ENCODE peak calls at places on chromosomes 2 and 18, in six cellular contexts. H is CD8-positive, alpha-beta T cell; D is breast epithelium; W is fibroblast of lung; J is esophagus squamous epithelium; E is stomach. O is an unnamed sample.

GRCh38 chr2:169001116-169001815 is 29.9 kb downstream of the ABCB11 start:
- DNase-seq in H (no peak), D (no peak), W (peak; percentile 64), J (no peak), E (no peak), O (no peak)

GRCh38 chr2:180115675-180116074 is 108.6 kb upstream of the CWC22 start:
- DNase-seq in H (no peak), D (no peak), W (peak; percentile 74), J (no peak), E (no peak), O (no peak)

GRCh38 chr2:188159484-188159883 is 132.2 kb upstream of the GULP1 start:
- DNase-seq in H (no peak), D (no peak), W (no peak), J (no peak), E (no peak), O (no peak)

GRCh38 chr18:72867721-72868665 is at the start of gene NETO1:
- DNase-seq in H (no peak), D (no peak), W (peak; percentile 41), J (no peak), E (no peak), O (no peak)

GRCh38 chr2:15905267-15905645 is 35.1 kb upstream of the MYCN start:
- DNase-seq in H (no peak), D (no peak), W (no peak), J (no peak), E (no peak), O (no peak)

GRCh38 chr18:25669741-25670140 is 317.8 kb upstream of the ZNF521 start:
- DNase-seq in H (no peak), D (no peak), W (no peak), J (no peak), E (no peak), O (no peak)

GRCh38 chr2:169175112-169175511 is 105.7 kb downstream of the DHRS9 start:
- DNase-seq in H (no peak), D (no peak), W (no peak), J (no peak), E (no peak), O (no peak)

GRCh38 chr18:10926565-10927194 is 222.7 kb downstream of the PIEZO2 start:
- DNase-seq in H (no peak), D (no peak), W (peak; percentile 78), J (no peak), E (no peak), O (no peak)

GRCh38 chr2:81976998-81977397 is 1672.4 kb upstream of the LRRTM1 start:
- DNase-seq in H (no peak), D (no peak), W (no peak), J (no peak), E (no peak), O (no peak)

GRCh38 chr2:52897511-52898085 is 870.0 kb upstream of the CHAC2 start:
- DNase-seq in H (no peak), D (no peak), W (no peak), J (no peak), E (no peak), O (no peak)

GRCh38 chr2:236001854-236002253 is 166.3 kb downstream of the GBX2 start:
- DNase-seq in H (no peak), D (no peak), W (no peak), J (no peak), E (no peak), O (no peak)

GRCh38 chr2:75562513-75562864 is 1.8 kb upstream of the EVA1A start:
- DNase-seq in H (no peak), D (no peak), W (peak; percentile 61), J (no peak), E (no peak), O (no peak)

GRCh38 chr2:144415381-144415780 is 104.5 kb downstream of the ZEB2 start:
- DNase-seq in H (no peak), D (no peak), W (no peak), J (no peak), E (no peak), O (no peak)

GRCh38 chr2:218301176-218301819 is 9.0 kb upstream of the TMBIM1 start:
- DNase-seq in H (peak; percentile 78), D (peak; percentile 85), W (peak; percentile 61), J (no peak), E (peak; percentile 93), O (peak; percentile 64)

GRCh38 chr2:230706966-230707365 is 5.7 kb upstream of the CAB39 start:
- DNase-seq in H (no peak), D (no peak), W (no peak), J (no peak), E (no peak), O (no peak)

GRCh38 chr18:59563386-59563785 is 133.8 kb downstream of the CCBE1 start:
- DNase-seq in H (no peak), D (no peak), W (no peak), J (no peak), E (no peak), O (no peak)

GRCh38 chr18:46485675-46486200 is 171.3 kb downstream of the LOXHD1 start:
- DNase-seq in H (no peak), D (no peak), W (no peak), J (no peak), E (no peak), O (no peak)

GRCh38 chr2:54067851-54068375 is 47.5 kb upstream of the ACYP2 start:
- DNase-seq in H (no peak), D (no peak), W (peak; percentile 52), J (no peak), E (peak; percentile 64), O (no peak)

GRCh38 chr18:45828917-45829811 is 3.7 kb downstream of the SIGLEC15 start:
- DNase-seq in H (no peak), D (no peak), W (no peak), J (no peak), E (peak; percentile 66), O (no peak)

GRCh38 chr2:215238485-215239098 is 73.3 kb upstream of the ATIC start:
- DNase-seq in H (no peak), D (no peak), W (no peak), J (no peak), E (no peak), O (no peak)

GRCh38 chr2:179594268-179595112 is 266.9 kb downstream of the ZNF385B start:
- DNase-seq in H (no peak), D (no peak), W (peak; percentile 16), J (no peak), E (no peak), O (no peak)

GRCh38 chr2:150101947-150102346 is 385.5 kb downstream of the RND3 start:
- DNase-seq in H (no peak), D (no peak), W (no peak), J (no peak), E (no peak), O (no peak)

GRCh38 chr2:44937688-44938240 is 3.7 kb upstream of the SIX3 start:
- DNase-seq in H (no peak), D (peak; percentile 41), W (peak; percentile 70), J (no peak), E (no peak), O (no peak)

GRCh38 chr2:11121099-11121822 is 34.0 kb upstream of the SLC66A3 start:
- DNase-seq in H (no peak), D (no peak), W (no peak), J (no peak), E (no peak), O (no peak)

DNA sequence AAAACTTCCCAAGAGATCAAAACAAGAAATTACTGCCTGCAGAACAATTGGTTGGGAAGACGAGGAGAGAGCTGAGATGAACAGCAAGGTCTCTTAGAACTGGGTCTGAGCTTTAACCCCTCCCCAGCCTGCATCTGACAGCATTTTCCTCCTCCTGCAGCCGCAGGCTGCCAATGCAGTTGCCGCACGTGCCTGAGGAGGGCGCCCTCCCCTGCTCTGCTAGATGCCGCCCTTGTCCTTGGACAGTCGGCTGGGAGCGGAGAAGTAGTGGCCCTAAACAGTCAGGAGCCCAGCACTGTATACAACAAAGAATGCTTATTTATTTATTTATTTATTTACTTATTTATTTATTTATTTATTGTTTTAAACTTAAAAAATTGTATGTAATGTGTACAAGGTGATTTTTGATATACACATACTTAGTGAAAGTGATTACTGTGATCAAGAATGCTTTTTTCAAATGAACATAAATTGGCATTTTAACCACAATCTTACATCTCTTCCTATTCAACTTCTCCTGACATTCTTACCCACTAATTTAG is 776.4 kb downstream of the TSN start:
- DNase-seq in H (no peak), D (no peak), W (no peak), J (no peak), E (no peak), O (no peak)
- TF ChIP-seq CTCF in H (no peak), D (no peak), W (peak; percentile 7), J (no peak), E (no peak), O (no peak)

DNA sequence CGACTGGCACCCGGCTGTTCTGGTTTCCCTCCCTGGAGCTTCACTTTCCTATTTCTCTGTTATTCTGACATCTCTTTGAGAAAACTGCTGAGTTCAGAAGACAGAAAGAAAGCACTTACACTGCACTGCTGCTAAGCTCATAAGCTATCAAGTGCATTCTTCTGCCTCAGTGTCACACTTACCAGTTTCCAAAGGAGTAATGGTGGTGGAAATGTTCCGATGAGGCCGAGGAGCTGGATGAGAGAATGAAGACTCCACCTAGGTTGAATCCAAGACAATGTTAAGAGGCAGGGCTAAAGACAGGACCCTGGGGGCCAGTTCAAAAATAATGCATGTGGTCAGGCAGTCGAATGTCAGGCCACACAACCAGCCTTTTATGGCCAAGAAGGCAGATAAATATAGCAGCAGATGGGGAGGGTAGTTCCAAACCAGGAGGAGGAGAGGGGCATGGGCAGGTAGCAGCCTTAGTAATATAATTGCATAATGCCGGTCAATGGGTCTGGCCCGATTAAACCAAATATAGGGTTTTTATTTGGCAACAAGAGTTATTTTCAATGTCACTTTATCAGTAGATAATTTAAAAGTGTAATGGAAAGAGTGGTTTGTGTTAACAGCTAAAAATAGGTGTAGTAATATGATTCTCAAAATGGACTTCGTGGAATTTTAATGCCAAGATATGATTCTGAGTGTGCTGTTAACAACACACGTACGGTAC is at the start of gene MYOM1:
- DNase-seq in H (no peak), D (no peak), W (no peak), J (no peak), E (no peak), O (peak; percentile 63)
- H3K9me3 ChIP-seq in H (no peaks in the 10 kb centered on the region), D (no peaks in the 10 kb centered on the region), W (no peaks in the 10 kb centered on the region), J (no peaks in the 10 kb centered on the region), E (no peaks in the 10 kb centered on the region), O (no peaks in the 10 kb centered on the region)

GRCh38 chr2:48600204-48600813 is 17.3 kb upstream of the GTF2A1L start:
- DNase-seq in H (no peak), D (no peak), W (peak; percentile 27), J (no peak), E (no peak), O (no peak)
- TF ChIP-seq CTCF in H (peak; percentile 59), D (peak; percentile 37), W (peak; percentile 72), J (peak; percentile 22), E (no peak), O (peak; percentile 29)

GRCh38 chr2:3102915-3103569 is 274.6 kb downstream of the EIPR1 start:
- DNase-seq in H (no peak), D (no peak), W (no peak), J (no peak), E (no peak), O (no peak)

GRCh38 chr2:3100386-3100785 is 277.2 kb downstream of the EIPR1 start:
- DNase-seq in H (no peak), D (no peak), W (no peak), J (no peak), E (no peak), O (no peak)

GRCh38 chr2:3101704-3102055 is 275.9 kb downstream of the EIPR1 start:
- DNase-seq in H (no peak), D (no peak), W (no peak), J (no peak), E (no peak), O (no peak)

GRCh38 chr2:3101016-3101703 is 276.5 kb downstream of the EIPR1 start:
- DNase-seq in H (no peak), D (no peak), W (no peak), J (no peak), E (no peak), O (no peak)

GRCh38 chr2:3102081-3102914 is 275.3 kb downstream of the EIPR1 start:
- DNase-seq in H (no peak), D (no peak), W (no peak), J (no peak), E (no peak), O (no peak)
- H3K9me3 ChIP-seq in H (no peaks in the 10 kb centered on the region), D (no peaks in the 10 kb centered on the region), W (no peaks in the 10 kb centered on the region), J (no peaks in the 10 kb centered on the region), E (no peaks in the 10 kb centered on the region), O (no peaks in the 10 kb centered on the region)

O was measured in heart right ventricle.